ENCODE peak calls at places on chromosomes 6 and 20, in six cellular contexts. G, A, E, N, H and O are unnamed samples.

GRCh38 chr20:43994486-43995100 is 79.9 kb downstream of the TOX2 start:
- DNase-seq in G (no peak), A (no peak), E (no peak), N (no peak), H (peak), O (no peak)

GRCh38 chr6:44569931-44570385 is 182.5 kb downstream of the CDC5L start:
- DNase-seq in G (no peak), A (peak), E (no peak), N (no peak), H (no peak), O (peak)

GRCh38 chr6:34684919-34685318 is 11.6 kb downstream of the ILRUN start:
- DNase-seq in G (no peak), A (no peak), E (no peak), N (no peak), H (no peak), O (no peak)

GRCh38 chr6:74899416-74899815 is 306.4 kb downstream of the COL12A1 start:
- DNase-seq in G (peak), A (no peak), E (no peak), N (no peak), H (peak), O (no peak)

GRCh38 chr6:12298995-12299394 is 8.8 kb downstream of the EDN1 start:
- DNase-seq in G (no peak), A (no peak), E (no peak), N (no peak), H (no peak), O (no peak)

GRCh38 chr20:57880155-57880648 is 170.4 kb upstream of the PMEPA1 start:
- DNase-seq in G (no peak), A (no peak), E (no peak), N (no peak), H (no peak), O (peak)

GRCh38 chr6:168095741-168096250 is 16.8 kb upstream of the FRMD1 start:
- DNase-seq in G (no peak), A (no peak), E (no peak), N (no peak), H (no peak), O (no peak)

GRCh38 chr20:50891138-50891537 is 40.1 kb downstream of the ADNP start:
- DNase-seq in G (no peak), A (no peak), E (no peak), N (no peak), H (no peak), O (no peak)

GRCh38 chr20:50691585-50692552 is 527 bp upstream of the RIPOR3 start:
- DNase-seq in G (no peak), A (no peak), E (no peak), N (no peak), H (peak), O (no peak)

GRCh38 chr20:22232473-22232872 is 351.9 kb downstream of the FOXA2 start:
- DNase-seq in G (no peak), A (no peak), E (no peak), N (no peak), H (no peak), O (no peak)

GRCh38 chr20:31869942-31870702 is at the start of the genes DUSP15 and TTLL9:
- DNase-seq in G (no peak), A (no peak), E (no peak), N (peak), H (no peak), O (peak)

GRCh38 chr20:32963176-32963575 is 41.1 kb downstream of the SUN5 start:
- DNase-seq in G (no peak), A (no peak), E (no peak), N (no peak), H (no peak), O (no peak)

GRCh38 chr6:136539967-136540366 is 10.3 kb downstream of the MAP7 start:
- DNase-seq in G (no peak), A (no peak), E (no peak), N (no peak), H (no peak), O (no peak)

GRCh38 chr6:5547571-5547970 is 286.3 kb downstream of the FARS2 start:
- DNase-seq in G (no peak), A (no peak), E (no peak), N (no peak), H (no peak), O (no peak)

GRCh38 chr6:80179691-80180090 is 73.2 kb downstream of the BCKDHB start:
- DNase-seq in G (no peak), A (no peak), E (no peak), N (no peak), H (no peak), O (no peak)

GRCh38 chr6:89298680-89299450 is 16.2 kb downstream of the GABRR2 start:
- DNase-seq in G (peak), A (no peak), E (no peak), N (no peak), H (peak), O (no peak)

GRCh38 chr20:36273414-36274247 is 32.5 kb upstream of the DLGAP4 start:
- DNase-seq in G (no peak), A (no peak), E (no peak), N (no peak), H (peak), O (no peak)

GRCh38 chr6:163828038-163828790 is 413.7 kb downstream of the QKI start:
- DNase-seq in G (no peak), A (no peak), E (no peak), N (no peak), H (no peak), O (no peak)

GRCh38 chr6:131107166-131107565 is 28.1 kb upstream of the AKAP7 start:
- DNase-seq in G (no peak), A (peak), E (no peak), N (no peak), H (peak), O (no peak)

GRCh38 chr6:36913082-36913481 is 27.3 kb downstream of the C6orf89 start:
- DNase-seq in G (no peak), A (no peak), E (no peak), N (no peak), H (no peak), O (no peak)

GRCh38 chr20:35117629-35118028 is 25.0 kb upstream of the TRPC4AP start:
- DNase-seq in G (no peak), A (no peak), E (no peak), N (no peak), H (no peak), O (no peak)

GRCh38 chr6:3356056-3356823 is 97.5 kb downstream of the PSMG4 start:
- DNase-seq in G (peak), A (no peak), E (peak), N (peak), H (peak), O (peak)

GRCh38 chr20:59805786-59806577 is 127.5 kb downstream of the SYCP2 start:
- DNase-seq in G (no peak), A (no peak), E (no peak), N (no peak), H (no peak), O (no peak)

GRCh38 chr6:17431581-17431980 is 38.2 kb downstream of the CAP2 start:
- DNase-seq in G (no peak), A (no peak), E (no peak), N (no peak), H (peak), O (no peak)

GRCh38 chr20:12723811-12724210 is 285.0 kb upstream of the SPTLC3 start:
- DNase-seq in G (no peak), A (no peak), E (no peak), N (no peak), H (no peak), O (no peak)

GRCh38 chr6:68638225-68638900 is 3.3 kb downstream of the ADGRB3 start:
- DNase-seq in G (peak), A (no peak), E (peak), N (no peak), H (peak), O (no peak)

GRCh38 chr6:142871910-142872331 is 73.1 kb downstream of the HIVEP2 start:
- DNase-seq in G (peak), A (no peak), E (peak), N (no peak), H (peak), O (peak)

GRCh38 chr6:30206799-30207618 is 6.2 kb downstream of the TRIM26 start:
- DNase-seq in G (no peak), A (no peak), E (no peak), N (no peak), H (peak), O (no peak)

GRCh38 chr6:147154454-147154853 is 49.8 kb upstream of the STXBP5 start:
- DNase-seq in G (no peak), A (no peak), E (no peak), N (no peak), H (peak), O (no peak)

GRCh38 chr6:141077355-141078333 is 1055.1 kb upstream of the GJE1 start:
- DNase-seq in G (peak), A (no peak), E (peak), N (no peak), H (peak), O (no peak)

GRCh38 chr6:144397141-144397540 is 112.0 kb downstream of the UTRN start:
- DNase-seq in G (no peak), A (no peak), E (no peak), N (no peak), H (no peak), O (no peak)

GRCh38 chr6:152932865-152933264 is 50.0 kb downstream of the FBXO5 start:
- DNase-seq in G (no peak), A (no peak), E (no peak), N (no peak), H (no peak), O (no peak)

GRCh38 chr20:56582557-56582956 is 46.5 kb upstream of the TFAP2C start:
- DNase-seq in G (no peak), A (no peak), E (no peak), N (no peak), H (no peak), O (no peak)

GRCh38 chr6:75331134-75331533 is 46.5 kb upstream of the TMEM30A start:
- DNase-seq in G (no peak), A (peak), E (no peak), N (no peak), H (peak), O (no peak)

GRCh38 chr20:45725134-45725533 is 3.0 kb downstream of the SPINT4 start:
- DNase-seq in G (no peak), A (no peak), E (no peak), N (no peak), H (no peak), O (no peak)